ENCODE peak calls at places on chromosomes 1 and 21, in four cellular contexts. T is NB4, M is PC-3, Q is AG10803. S is an unnamed sample.

GRCh38 chr1:101253976-101254660 is 17.3 kb downstream of the S1PR1 start:
- DNase-seq in T (peak; percentile 20), M (peak; percentile 72), Q (peak; percentile 68), S (peak; percentile 43)

GRCh38 chr1:66048011-66048410 is 255.3 kb downstream of the PDE4B start:
- DNase-seq in T (no peak), M (no peak), Q (peak; percentile 10), S (no peak)

GRCh38 chr1:50523548-50523947 is 100.3 kb upstream of the DMRTA2 start:
- DNase-seq in T (no peak), M (no peak), Q (no peak), S (no peak)

GRCh38 chr1:201142854-201143725 is 11.2 kb downstream of the TMEM9 start:
- DNase-seq in T (no peak), M (no peak), Q (peak; percentile 78), S (no peak)

GRCh38 chr1:3668585-3669300 is 16.4 kb downstream of the TP73 start:
- DNase-seq in T (peak; percentile 80), M (peak; percentile 87), Q (peak; percentile 12), S (peak; percentile 32)

GRCh38 chr21:23541571-23541970 is 2065.7 kb downstream of the MRPL39 start:
- DNase-seq in T (no peak), M (peak; percentile 19), Q (no peak), S (no peak)

GRCh38 chr1:147723691-147724323 is 36.6 kb downstream of the GJA5 start:
- DNase-seq in T (peak; percentile 18), M (peak; percentile 85), Q (peak; percentile 16), S (no peak)

GRCh38 chr1:236862615-236863211 is 67.6 kb downstream of the MTR start:
- DNase-seq in T (no peak), M (no peak), Q (peak; percentile 32), S (peak; percentile 64)

GRCh38 chr1:154186852-154187501 is 4.9 kb downstream of the TPM3 start:
- DNase-seq in T (no peak), M (no peak), Q (no peak), S (no peak)

GRCh38 chr1:226046240-226046639 is 16.3 kb upstream of the H3-3A start:
- DNase-seq in T (no peak), M (peak; percentile 96), Q (peak; percentile 71), S (peak; percentile 28)

GRCh38 chr1:41387667-41388091 is 26.4 kb downstream of the FOXO6 start:
- DNase-seq in T (no peak), M (peak; percentile 48), Q (peak; percentile 52), S (peak; percentile 57)

GRCh38 chr1:24635195-24635843 is 7.8 kb upstream of the SRRM1 start:
- DNase-seq in T (peak; percentile 75), M (peak; percentile 85), Q (peak; percentile 77), S (peak; percentile 82)

GRCh38 chr1:157241185-157241538 is 103.0 kb upstream of the ETV3 start:
- DNase-seq in T (no peak), M (no peak), Q (no peak), S (no peak)

GRCh38 chr1:219188331-219188803 is 14.7 kb downstream of the LYPLAL1 start:
- DNase-seq in T (peak; percentile 25), M (no peak), Q (no peak), S (no peak)

GRCh38 chr1:204260601-204261197 is 46.9 kb upstream of the GOLT1A start:
- DNase-seq in T (no peak), M (no peak), Q (no peak), S (no peak)

GRCh38 chr1:26191739-26192138 is 1.3 kb downstream of the CATSPER4 start:
- DNase-seq in T (no peak), M (no peak), Q (no peak), S (no peak)

GRCh38 chr1:203954293-203954692 is 92.9 kb downstream of the SNRPE start:
- DNase-seq in T (no peak), M (no peak), Q (no peak), S (no peak)

GRCh38 chr1:19101244-19101643 is 108.8 kb downstream of the UBR4 start:
- DNase-seq in T (no peak), M (peak; percentile 12), Q (no peak), S (peak; percentile 70)

GRCh38 chr1:206935491-206936067 is 10.7 kb downstream of the PIGR start:
- DNase-seq in T (peak; percentile 71), M (peak; percentile 62), Q (no peak), S (peak; percentile 39)

GRCh38 chr1:1162597-1163537 is 10.8 kb upstream of the TTLL10 start:
- DNase-seq in T (no peak), M (peak; percentile 97), Q (no peak), S (no peak)

GRCh38 chr1:209617047-209617673 is 33.6 kb downstream of the CAMK1G start:
- DNase-seq in T (no peak), M (no peak), Q (no peak), S (no peak)

GRCh38 chr1:161274874-161275273 is 16.3 kb downstream of the PCP4L1 start:
- DNase-seq in T (no peak), M (no peak), Q (no peak), S (no peak)

GRCh38 chr1:151235235-151235634 is 19.3 kb upstream of the PSMD4 start:
- DNase-seq in T (no peak), M (no peak), Q (no peak), S (no peak)

GRCh38 chr21:15604424-15604823 is 125.4 kb upstream of the USP25 start:
- DNase-seq in T (no peak), M (peak; percentile 92), Q (peak; percentile 87), S (peak; percentile 34)

GRCh38 chr1:205913451-205914204 is 29.6 kb downstream of the SLC26A9 start:
- DNase-seq in T (no peak), M (no peak), Q (peak; percentile 72), S (peak; percentile 36)

GRCh38 chr1:205907794-205908193 is 35.5 kb downstream of the SLC26A9 start:
- DNase-seq in T (no peak), M (peak; percentile 74), Q (peak; percentile 66), S (peak; percentile 63)
- TF ChIP-seq CTCF in T (peak; percentile 31), M (peak; percentile 84), Q (peak; percentile 86), S (peak; percentile 63)

GRCh38 chr1:63004868-63005267 is 220.9 kb downstream of the ATG4C start:
- DNase-seq in T (peak; percentile 1), M (peak; percentile 31), Q (no peak), S (peak; percentile 0)
- H3K4me3 ChIP-seq in T (no peak overlapping the region), M (no peak overlapping the region), Q (no peak overlapping the region), S (no peak overlapping the region)

DNA sequence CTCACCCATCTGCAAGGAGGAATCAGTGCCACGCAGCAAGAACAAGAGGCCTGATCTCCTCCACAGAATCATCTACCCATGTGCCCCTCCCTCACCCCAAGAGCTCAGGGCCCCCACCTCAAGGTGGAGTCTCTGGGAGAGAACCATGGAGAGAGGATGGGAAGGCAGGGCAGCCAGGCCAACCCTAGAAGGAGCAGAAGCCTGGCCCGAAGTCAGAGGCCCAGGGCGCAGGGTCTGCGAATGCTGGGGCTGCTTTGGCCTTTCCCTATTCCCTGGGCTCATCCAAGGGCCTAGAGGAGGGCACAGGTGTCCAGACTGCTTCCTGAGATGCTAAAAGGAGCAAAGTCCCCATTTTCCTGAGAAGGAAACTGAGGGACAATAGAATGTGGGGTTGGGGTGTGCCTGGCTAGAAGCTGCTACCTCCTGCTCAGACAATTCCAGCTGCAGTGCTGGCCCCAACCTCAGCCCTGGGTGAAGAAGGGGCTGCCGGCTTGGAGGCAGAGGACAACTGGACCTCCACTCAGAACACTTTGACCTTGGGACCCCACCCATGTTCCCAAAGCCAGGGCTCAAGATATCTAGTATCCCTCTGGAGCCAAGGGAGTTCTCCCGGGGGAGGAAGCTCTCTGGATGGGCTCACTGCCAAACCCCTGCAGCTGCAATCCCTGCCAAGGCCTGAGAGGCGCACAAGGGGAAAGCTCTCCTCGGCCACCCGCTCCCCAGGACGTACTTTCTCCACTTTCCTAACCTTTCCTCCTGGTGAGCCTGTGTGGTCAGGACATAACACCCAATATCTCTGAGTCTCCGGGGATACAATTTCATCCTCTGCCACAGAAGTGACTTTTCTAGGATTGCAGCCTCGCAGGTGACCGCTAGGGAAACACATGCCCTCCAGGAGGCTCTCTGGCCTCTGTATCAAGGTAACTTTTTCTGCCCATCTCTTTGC is 16.6 kb upstream of the LEMD1 start:
- DNase-seq in T (peak; percentile 25), M (peak; percentile 61), Q (peak; percentile 61), S (peak; percentile 53)
- TF ChIP-seq CTCF in T (peak; percentile 44), M (peak; percentile 43), Q (peak; percentile 66), S (peak; percentile 54)

GRCh38 chr1:48498096-48498791 is 26.2 kb upstream of the SPATA6 start:
- DNase-seq in T (peak; percentile 65), M (peak; percentile 70), Q (peak; percentile 68), S (peak; percentile 61)
- H3K4me3 ChIP-seq in T (no peak overlapping the region), M (no peak overlapping the region), Q (no peak overlapping the region), S (no peak overlapping the region)

GRCh38 chr21:39024538-39024937 is 158.7 kb downstream of the PSMG1 start:
- DNase-seq in T (no peak), M (no peak), Q (no peak), S (no peak)

GRCh38 chr21:39022035-39022900 is 161.0 kb downstream of the PSMG1 start:
- DNase-seq in T (no peak), M (no peak), Q (no peak), S (no peak)

GRCh38 chr21:39021475-39021832 is 161.8 kb downstream of the PSMG1 start:
- DNase-seq in T (no peak), M (no peak), Q (no peak), S (no peak)

GRCh38 chr21:39025198-39025597 is 158.1 kb downstream of the PSMG1 start:
- DNase-seq in T (no peak), M (no peak), Q (no peak), S (no peak)

DNA sequence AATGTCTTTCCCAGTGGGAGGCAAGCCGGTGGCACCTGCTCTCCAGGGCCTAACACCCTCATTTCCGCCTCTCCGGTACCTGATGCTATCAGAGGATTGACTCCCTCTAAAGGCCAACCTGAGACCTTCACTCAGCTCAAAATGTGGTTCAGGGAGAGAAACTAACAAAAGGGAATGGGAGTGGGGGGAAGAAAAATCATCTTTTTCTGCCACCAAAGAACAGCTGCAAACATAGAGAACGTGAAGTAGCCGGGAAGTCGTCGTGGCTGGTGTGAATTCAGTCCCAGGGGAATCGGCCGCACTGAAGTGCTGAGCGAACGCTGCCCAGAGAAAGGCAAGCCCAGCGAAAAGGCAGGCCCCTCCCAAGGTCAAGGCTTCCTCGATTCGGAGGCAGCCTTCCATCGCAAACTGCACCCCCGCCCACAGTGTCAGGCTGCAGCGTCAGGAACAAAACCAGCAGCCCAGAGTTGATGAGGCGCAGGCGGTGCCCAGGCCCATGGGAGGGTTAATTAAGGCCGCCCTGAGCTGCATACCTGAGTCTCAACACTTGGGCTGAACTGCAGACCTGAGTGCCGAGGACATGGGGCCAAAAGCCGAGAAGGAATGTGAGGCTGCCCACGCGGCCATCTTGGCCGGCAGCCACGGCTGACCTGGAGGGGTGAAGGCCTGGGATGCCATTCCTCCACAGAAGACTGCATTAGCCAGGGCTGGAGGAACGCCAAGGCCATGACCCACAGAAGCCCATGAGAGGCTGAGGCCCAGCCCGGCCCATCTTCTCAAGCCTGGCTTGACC is 160.2 kb downstream of the PSMG1 start:
- DNase-seq in T (no peak), M (no peak), Q (peak; percentile 2), S (no peak)
- TF ChIP-seq CTCF in T (no peak), M (peak; percentile 41), Q (no peak), S (no peak)

GRCh38 chr1:43452789-43453441 is 816 bp downstream of the HYI start:
- DNase-seq in T (peak; percentile 29), M (peak; percentile 40), Q (peak; percentile 83), S (peak; percentile 79)
- H3K4me3 ChIP-seq in T (no peak overlapping the region), M (peak overlapping the region; percentile 62), Q (peak overlapping the region; percentile 59), S (peak overlapping the region; percentile 64)

DNA sequence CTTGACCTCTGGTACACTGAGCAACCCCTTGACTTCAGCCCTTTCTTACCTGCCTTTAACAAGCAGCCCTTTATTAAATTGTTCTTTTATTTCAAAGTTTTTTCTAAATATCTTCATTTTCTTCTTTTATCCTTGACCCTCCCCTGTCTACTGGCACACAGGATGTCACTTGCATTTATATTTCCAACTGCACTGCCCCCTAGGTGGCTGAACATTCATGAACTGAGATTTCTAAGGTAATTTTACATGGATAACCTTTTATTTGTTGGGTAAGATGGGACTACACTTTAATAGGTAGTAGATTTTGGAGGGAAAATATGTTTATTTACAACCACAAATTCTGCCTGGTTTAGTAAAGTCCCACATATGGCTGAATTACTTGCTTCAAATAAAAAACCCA is 190.0 kb downstream of the ATP6V1G3 start:
- DNase-seq in T (no peak), M (no peak), Q (no peak), S (no peak)
- TF ChIP-seq CTCF in T (no peak), M (peak; percentile 44), Q (no peak), S (no peak)

S was measured in foreskin fibroblast.